ENCODE peak calls at places on chromosomes 11 and 22, in ten cellular contexts. Y is tibial nerve; R is stomach; B is GM23338; Q is naive thymus-derived CD4-positive, alpha-beta T cell; Z is CD8-positive, alpha-beta memory T cell; E is AG04450; K is CD4-positive, CD25-positive, alpha-beta regulatory T cell; H is colonic mucosa; T is fibroblast of lung. U is an unnamed sample.

GRCh38 chr22:25567305-25567704 is 2.8 kb downstream of the GRK3 start:
- DNase-seq in Y (no peak), R (no peak), B (no peak), Q (no peak), Z (no peak), E (no peak), K (peak; percentile 30), H (no peak), T (no peak), U (no peak)

GRCh38 chr22:19872779-19873137 is 18.1 kb upstream of the GNB1L start:
- DNase-seq in Y (peak; percentile 11), R (peak; percentile 46), B (no peak), Q (no peak), Z (no peak), E (no peak), K (no peak), H (peak; percentile 55), T (no peak), U (no peak)

GRCh38 chr11:75918295-75918694 is 103.3 kb downstream of the UVRAG start:
- DNase-seq in Y (no peak), R (no peak), B (no peak), Q (no peak), Z (no peak), E (no peak), K (no peak), H (no peak), T (no peak), U (no peak)

GRCh38 chr11:46336781-46337180 is 10.5 kb upstream of the DGKZ start:
- DNase-seq in Y (no peak), R (no peak), B (no peak), Q (no peak), Z (no peak), E (no peak), K (no peak), H (no peak), T (no peak), U (no peak)

GRCh38 chr22:40463727-40464126 is 93.3 kb downstream of the SGSM3 start:
- DNase-seq in Y (no peak), R (no peak), B (no peak), Q (no peak), Z (no peak), E (no peak), K (peak; percentile 85), H (no peak), T (no peak), U (peak; percentile 37)

GRCh38 chr11:66787934-66788758 is 55.1 kb upstream of the RCE1 start:
- DNase-seq in Y (no peak), R (no peak), B (no peak), Q (no peak), Z (no peak), E (no peak), K (no peak), H (no peak), T (peak; percentile 2), U (no peak)

GRCh38 chr11:2090172-2091111 is 48.7 kb downstream of the IGF2 start:
- DNase-seq in Y (no peak), R (peak; percentile 24), B (no peak), Q (no peak), Z (no peak), E (no peak), K (no peak), H (no peak), T (no peak), U (no peak)

GRCh38 chr11:69115586-69116560 is 39.9 kb upstream of the SMIM38 start:
- DNase-seq in Y (no peak), R (peak; percentile 95), B (no peak), Q (no peak), Z (no peak), E (no peak), K (no peak), H (no peak), T (peak; percentile 33), U (no peak)

GRCh38 chr22:42418811-42419243 is 13.4 kb downstream of the NFAM1 start:
- DNase-seq in Y (no peak), R (no peak), B (no peak), Q (no peak), Z (no peak), E (no peak), K (no peak), H (no peak), T (no peak), U (no peak)

GRCh38 chr11:119144825-119145476 is 3.9 kb upstream of the ABCG4 start:
- DNase-seq in Y (peak; percentile 23), R (peak; percentile 69), B (peak; percentile 94), Q (no peak), Z (no peak), E (peak; percentile 32), K (peak; percentile 48), H (peak; percentile 76), T (peak; percentile 72), U (peak; percentile 12)

GRCh38 chr11:1088927-1089737 is 14.5 kb downstream of the MUC2 start:
- DNase-seq in Y (no peak), R (no peak), B (no peak), Q (no peak), Z (no peak), E (no peak), K (no peak), H (no peak), T (no peak), U (no peak)

GRCh38 chr22:17783317-17783716 is 9.0 kb upstream of the BID start:
- DNase-seq in Y (no peak), R (no peak), B (no peak), Q (no peak), Z (no peak), E (no peak), K (no peak), H (no peak), T (no peak), U (no peak)

GRCh38 chr11:19913893-19914249 is 201.2 kb downstream of the NAV2 start:
- DNase-seq in Y (no peak), R (no peak), B (no peak), Q (no peak), Z (no peak), E (no peak), K (no peak), H (no peak), T (no peak), U (no peak)

GRCh38 chr11:16859651-16860050 is 121.2 kb downstream of the C11orf58 start:
- DNase-seq in Y (no peak), R (no peak), B (no peak), Q (no peak), Z (no peak), E (no peak), K (no peak), H (no peak), T (no peak), U (no peak)

GRCh38 chr11:116037851-116038250 is 533.6 kb upstream of the CADM1 start:
- DNase-seq in Y (no peak), R (no peak), B (no peak), Q (no peak), Z (no peak), E (no peak), K (no peak), H (no peak), T (no peak), U (no peak)

GRCh38 chr11:116035972-116036371 is 531.8 kb upstream of the CADM1 start:
- DNase-seq in Y (no peak), R (no peak), B (peak; percentile 22), Q (no peak), Z (no peak), E (no peak), K (no peak), H (no peak), T (no peak), U (no peak)

GRCh38 chr11:116030697-116031331 is 526.6 kb upstream of the CADM1 start:
- DNase-seq in Y (no peak), R (no peak), B (no peak), Q (no peak), Z (no peak), E (no peak), K (no peak), H (no peak), T (no peak), U (no peak)

GRCh38 chr11:116033931-116034553 is 529.8 kb upstream of the CADM1 start:
- DNase-seq in Y (no peak), R (no peak), B (peak; percentile 51), Q (no peak), Z (no peak), E (no peak), K (no peak), H (no peak), T (no peak), U (no peak)
- H3K27ac ChIP-seq in Y (no peak overlapping the region), R (no peak overlapping the region), B (no peak overlapping the region), Q (no peak overlapping the region), Z (no peak overlapping the region), E (no peak overlapping the region), K (no peak overlapping the region), H (no peak overlapping the region), T (no peak overlapping the region), U (no peak overlapping the region)

GRCh38 chr11:12122083-12122482 is 11.7 kb downstream of the MICAL2 start:
- DNase-seq in Y (no peak), R (no peak), B (peak; percentile 82), Q (no peak), Z (no peak), E (no peak), K (no peak), H (no peak), T (no peak), U (no peak)
- H3K27ac ChIP-seq in Y (no peak overlapping the region), R (no peak overlapping the region), B (no peak overlapping the region), Q (no peak overlapping the region), Z (no peak overlapping the region), E (peak overlapping the region; percentile 87), K (no peak overlapping the region), H (no peak overlapping the region), T (no peak overlapping the region), U (no peak overlapping the region)

GRCh38 chr11:86473991-86474833 is 99.5 kb downstream of the CCDC81 start:
- DNase-seq in Y (no peak), R (no peak), B (no peak), Q (no peak), Z (no peak), E (no peak), K (no peak), H (no peak), T (no peak), U (no peak)

GRCh38 chr11:86478348-86478747 is 103.7 kb downstream of the CCDC81 start:
- DNase-seq in Y (no peak), R (no peak), B (no peak), Q (no peak), Z (no peak), E (no peak), K (no peak), H (no peak), T (no peak), U (no peak)

GRCh38 chr11:86477495-86478155 is 102.9 kb downstream of the CCDC81 start:
- DNase-seq in Y (no peak), R (no peak), B (no peak), Q (no peak), Z (no peak), E (no peak), K (no peak), H (no peak), T (no peak), U (no peak)

GRCh38 chr11:86475027-86475426 is 100.3 kb downstream of the CCDC81 start:
- DNase-seq in Y (no peak), R (no peak), B (no peak), Q (no peak), Z (no peak), E (no peak), K (no peak), H (no peak), T (no peak), U (no peak)

GRCh38 chr11:86476109-86476861 is 101.6 kb downstream of the CCDC81 start:
- DNase-seq in Y (no peak), R (no peak), B (no peak), Q (no peak), Z (no peak), E (no peak), K (no peak), H (peak; percentile 49), T (no peak), U (no peak)
- H3K27ac ChIP-seq in Y (no peak overlapping the region), R (peak overlapping the region; percentile 52), B (no peak overlapping the region), Q (no peak overlapping the region), Z (no peak overlapping the region), E (no peak overlapping the region), K (no peak overlapping the region), H (no peak overlapping the region), T (no peak overlapping the region), U (no peak overlapping the region)

GRCh38 chr11:125621995-125622394 is 3.0 kb upstream of the CHEK1 start:
- DNase-seq in Y (no peak), R (no peak), B (no peak), Q (no peak), Z (no peak), E (no peak), K (no peak), H (no peak), T (peak; percentile 76), U (no peak)
- H3K27ac ChIP-seq in Y (no peak overlapping the region), R (no peak overlapping the region), B (no peak overlapping the region), Q (no peak overlapping the region), Z (no peak overlapping the region), E (no peak overlapping the region), K (no peak overlapping the region), H (no peak overlapping the region), T (no peak overlapping the region), U (no peak overlapping the region)

U was measured in CD4-positive, alpha-beta memory T cell.